ENCODE peak calls at places on chromosomes 4 and X, in six cellular contexts. A is CD8-positive, alpha-beta memory T cell; G is cardiac muscle cell; U is endothelial cell of umbilical vein; F is right cardiac atrium; L is mesenchymal stem cell. K is an unnamed sample. For H3K4me1, the result is how much of the 10 kb centered on the place peaks cover.

GRCh38 chr4:154743683-154744340 is at the start of gene LRAT:
- DNase-seq in A (no peak), G (peak), U (no peak), F (peak), L (no peak), K (peak)

GRCh38 chr4:68877555-68877954 is 61.8 kb downstream of the UGT2B10 start:
- DNase-seq in A (no peak), G (no peak), U (no peak), F (no peak), L (no peak), K (no peak)

GRCh38 chrX:87697409-87697808 is 179.8 kb downstream of the KLHL4 start:
- DNase-seq in A (no peak), G (no peak), U (no peak), F (no peak), L (no peak), K (no peak)

GRCh38 chrX:8201896-8202331 is 30.8 kb upstream of the VCX2 start:
- DNase-seq in A (no peak), G (no peak), U (no peak), F (peak), L (peak), K (peak)

GRCh38 chr4:657338-658030 is 16.6 kb downstream of the ATP5ME start:
- DNase-seq in A (no peak), G (no peak), U (no peak), F (peak), L (no peak), K (no peak)

GRCh38 chr4:186726440-186727148 is 2.9 kb upstream of the FAT1 start:
- DNase-seq in A (no peak), G (peak), U (peak), F (peak), L (peak), K (peak)

GRCh38 chr4:174494731-174495130 is 27.6 kb downstream of the HPGD start:
- DNase-seq in A (no peak), G (no peak), U (no peak), F (no peak), L (no peak), K (no peak)

GRCh38 chrX:37912286-37912685 is 64.9 kb upstream of the DYNLT3 start:
- DNase-seq in A (no peak), G (no peak), U (peak), F (no peak), L (peak), K (no peak)

GRCh38 chr4:67934628-67935027 is 28.7 kb downstream of the TMPRSS11A start:
- DNase-seq in A (no peak), G (no peak), U (peak), F (no peak), L (no peak), K (no peak)

GRCh38 chrX:15359701-15360100 is 24.4 kb upstream of the PIGA start:
- DNase-seq in A (no peak), G (no peak), U (no peak), F (no peak), L (no peak), K (no peak)

GRCh38 chr4:100838286-100838685 is 320.5 kb upstream of the EMCN start:
- DNase-seq in A (no peak), G (peak), U (no peak), F (no peak), L (no peak), K (no peak)

GRCh38 chr4:139675156-139675555 is 9.5 kb downstream of the MGST2 start:
- DNase-seq in A (no peak), G (no peak), U (no peak), F (no peak), L (no peak), K (no peak)

GRCh38 chrX:106415276-106415895 is 196.4 kb upstream of the RADX start:
- DNase-seq in A (no peak), G (peak), U (peak), F (no peak), L (peak), K (peak)

GRCh38 chr4:36323801-36324419 is 42.5 kb downstream of the DTHD1 start:
- DNase-seq in A (no peak), G (no peak), U (no peak), F (no peak), L (no peak), K (no peak)

GRCh38 chr4:72828864-72829263 is 240.7 kb downstream of the COX18 start:
- DNase-seq in A (no peak), G (no peak), U (no peak), F (no peak), L (no peak), K (no peak)

GRCh38 chr4:86670298-86670697 is 76.2 kb downstream of the PTPN13 start:
- DNase-seq in A (no peak), G (no peak), U (no peak), F (no peak), L (no peak), K (no peak)

GRCh38 chr4:140091305-140091704 is 62.7 kb downstream of the MAML3 start:
- DNase-seq in A (no peak), G (no peak), U (peak), F (no peak), L (peak), K (no peak)

GRCh38 chr4:30718889-30719252 is 1.3 kb upstream of the PCDH7 start:
- DNase-seq in A (no peak), G (peak), U (peak), F (peak), L (peak), K (no peak)

GRCh38 chrX:130878350-130879341 is 24.4 kb downstream of the ENOX2 start:
- DNase-seq in A (no peak), G (no peak), U (peak), F (no peak), L (peak), K (peak)

GRCh38 chr4:82706349-82707000 is 92.1 kb downstream of the SCD5 start:
- DNase-seq in A (no peak), G (no peak), U (no peak), F (no peak), L (peak), K (peak)

GRCh38 chr4:112515278-112516075 is 503 bp downstream of the NEUROG2 start:
- DNase-seq in A (peak), G (peak), U (peak), F (peak), L (peak), K (peak)

GRCh38 chrX:71181558-71181909 is 36.9 kb downstream of the NLGN3 start:
- DNase-seq in A (peak), G (peak), U (no peak), F (no peak), L (no peak), K (peak)

GRCh38 chr4:39664828-39665731 is 26.4 kb upstream of the SMIM14 start:
- DNase-seq in A (no peak), G (no peak), U (no peak), F (no peak), L (peak), K (no peak)

GRCh38 chrX:115367956-115368355 is 78.4 kb downstream of the LUZP4 start:
- DNase-seq in A (no peak), G (no peak), U (peak), F (no peak), L (peak), K (no peak)

GRCh38 chr4:40918330-40918729 is 168.6 kb downstream of the NSUN7 start:
- DNase-seq in A (no peak), G (no peak), U (peak), F (peak), L (peak), K (peak)

GRCh38 chrX:120145295-120145925 is 13.0 kb upstream of the RHOXF2 start:
- DNase-seq in A (no peak), G (no peak), U (no peak), F (no peak), L (no peak), K (no peak)

GRCh38 chrX:20116575-20117240 is at the start of gene MAP7D2:
- DNase-seq in A (no peak), G (peak), U (no peak), F (peak), L (no peak), K (peak)

GRCh38 chr4:18938343-18939109 is 917.0 kb upstream of the LCORL start:
- DNase-seq in A (no peak), G (no peak), U (no peak), F (no peak), L (no peak), K (no peak)

GRCh38 chrX:120380699-120381098 is 18.8 kb downstream of the ATP1B4 start:
- DNase-seq in A (no peak), G (no peak), U (peak), F (no peak), L (peak), K (no peak)

GRCh38 chr4:100295792-100296191 is 105.5 kb upstream of the DDIT4L start:
- DNase-seq in A (no peak), G (no peak), U (peak), F (no peak), L (peak), K (no peak)

GRCh38 chrX:30620980-30621716 is 32.1 kb upstream of the GK start:
- DNase-seq in A (no peak), G (no peak), U (no peak), F (no peak), L (peak), K (no peak)

GRCh38 chrX:19883878-19884277 is 3.5 kb downstream of the SH3KBP1 start:
- DNase-seq in A (peak), G (no peak), U (no peak), F (no peak), L (no peak), K (no peak)

GRCh38 chrX:11555759-11556158 is 110.0 kb downstream of the ARHGAP6 start:
- DNase-seq in A (no peak), G (no peak), U (no peak), F (no peak), L (peak), K (no peak)

GRCh38 chr4:4762300-4762699 is 97.2 kb upstream of the MSX1 start:
- DNase-seq in A (no peak), G (no peak), U (no peak), F (no peak), L (no peak), K (no peak)

GRCh38 chrX:63930140-63930539 is 145.1 kb upstream of the ARHGEF9 start:
- DNase-seq in A (no peak), G (peak), U (no peak), F (no peak), L (no peak), K (peak)

GRCh38 chr4:26199566-26199965 is 121.2 kb upstream of the RBPJ start:
- DNase-seq in A (no peak), G (no peak), U (no peak), F (no peak), L (no peak), K (no peak)

GRCh38 chrX:136779346-136779781 is 1.4 kb downstream of the ARHGEF6 start:
- DNase-seq in A (no peak), G (no peak), U (no peak), F (no peak), L (no peak), K (no peak)
- H3K27ac ChIP-seq in A (peak), G (no peak), U (no peak), F (peak), L (no peak), K (no peak)

GRCh38 chrX:10055430-10055829 is 88.3 kb downstream of the CLDN34 start:
- DNase-seq in A (no peak), G (no peak), U (no peak), F (no peak), L (no peak), K (no peak)
- H3K4me1 ChIP-seq in A (under half), G (under half), U (under half), F (under half), L (under half), K (under half)

GRCh38 chr4:180152831-180153230 is 2090.4 kb upstream of the TENM3 start:
- DNase-seq in A (no peak), G (no peak), U (no peak), F (no peak), L (no peak), K (no peak)

GRCh38 chr4:180150818-180151217 is 2092.4 kb upstream of the TENM3 start:
- DNase-seq in A (no peak), G (no peak), U (no peak), F (no peak), L (peak), K (no peak)

GRCh38 chr4:180153587-180153986 is 2089.6 kb upstream of the TENM3 start:
- DNase-seq in A (no peak), G (no peak), U (no peak), F (no peak), L (peak), K (no peak)

DNA sequence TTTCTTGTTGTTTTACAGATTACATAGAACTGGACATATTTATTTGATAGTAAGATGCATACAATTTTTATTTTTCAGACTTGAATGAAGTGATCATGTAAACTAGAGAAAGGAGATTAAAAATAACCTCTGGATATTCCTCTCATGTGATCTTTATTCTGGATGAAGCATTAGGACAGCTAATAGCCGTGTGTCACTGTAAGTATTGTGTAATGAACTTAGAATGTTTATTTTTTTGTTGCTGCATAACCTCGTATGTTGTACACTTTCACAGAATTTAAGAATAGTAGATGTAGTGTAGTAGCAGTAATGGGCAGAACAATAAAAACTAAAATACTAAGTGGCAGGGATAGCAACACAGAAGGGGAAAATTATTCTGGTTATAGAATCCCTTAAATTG is 2094.5 kb upstream of the TENM3 start:
- DNase-seq in A (no peak), G (no peak), U (no peak), F (no peak), L (peak), K (no peak)
- H3K27ac ChIP-seq in A (no peak), G (no peak), U (no peak), F (no peak), L (no peak), K (no peak)

GRCh38 chrX:147733369-147733768 is 178.3 kb upstream of the FMR1 start:
- DNase-seq in A (no peak), G (no peak), U (no peak), F (no peak), L (no peak), K (no peak)

GRCh38 chrX:147735364-147735763 is 176.4 kb upstream of the FMR1 start:
- DNase-seq in A (no peak), G (no peak), U (no peak), F (no peak), L (no peak), K (no peak)

GRCh38 chrX:147737690-147738089 is 174.0 kb upstream of the FMR1 start:
- DNase-seq in A (no peak), G (no peak), U (no peak), F (no peak), L (no peak), K (no peak)

GRCh38 chrX:147738260-147738659 is 173.5 kb upstream of the FMR1 start:
- DNase-seq in A (no peak), G (no peak), U (no peak), F (no peak), L (no peak), K (no peak)

GRCh38 chrX:147736045-147736444 is 175.7 kb upstream of the FMR1 start:
- DNase-seq in A (no peak), G (no peak), U (no peak), F (no peak), L (no peak), K (no peak)
- H3K4me1 ChIP-seq in A (under half), G (under half), U (under half), F (under half), L (under half), K (under half)

DNA sequence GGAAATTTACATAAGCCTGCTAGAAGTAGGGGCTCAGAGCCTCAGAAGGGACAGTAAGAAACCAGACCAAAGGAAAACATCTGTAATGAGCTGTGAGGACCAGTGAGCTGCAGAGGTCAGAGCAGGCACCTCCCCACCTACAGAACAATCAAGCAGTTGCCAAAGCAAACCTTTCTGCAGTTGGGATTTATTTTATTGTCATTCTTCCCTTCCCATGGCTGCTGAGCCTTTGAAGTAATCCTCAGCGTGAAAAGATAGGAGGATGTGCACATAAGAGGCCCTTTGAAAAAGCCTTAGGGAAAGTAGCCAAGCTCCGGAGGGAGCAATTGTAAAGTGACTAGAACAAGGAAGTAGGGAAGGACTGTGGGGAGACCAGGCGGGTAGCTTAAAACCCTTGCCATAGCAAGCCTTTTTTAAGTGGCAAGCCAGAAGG is 89.3 kb upstream of the TSPAN5 start:
- DNase-seq in A (no peak), G (no peak), U (peak), F (no peak), L (no peak), K (no peak)
- H3K27ac ChIP-seq in A (no peak), G (peak), U (no peak), F (no peak), L (peak), K (no peak)

GRCh38 chr4:37885496-37885895 is 5.4 kb upstream of the TBC1D1 start:
- DNase-seq in A (no peak), G (peak), U (no peak), F (no peak), L (no peak), K (no peak)
- H3K4me1 ChIP-seq in A (under half), G (under half), U (under half), F (under half), L (under half), K (under half)

DNA sequence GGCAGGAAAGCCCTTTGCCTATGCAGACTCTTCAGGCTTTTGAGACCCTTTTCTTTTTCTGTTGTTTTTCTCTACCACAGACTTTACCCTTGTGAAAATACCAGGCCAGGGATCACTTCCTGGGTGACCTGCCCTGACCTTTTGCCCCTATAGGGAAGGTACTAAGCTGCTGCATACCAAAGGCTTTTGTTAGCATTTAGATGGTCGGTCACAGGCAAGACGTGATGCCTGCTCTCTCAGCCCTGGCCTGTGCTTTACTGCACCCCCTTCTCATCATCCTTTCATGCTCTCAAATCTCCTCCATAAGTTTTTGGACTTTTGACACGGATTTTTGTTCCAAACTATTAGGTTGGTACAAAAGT is 98.2 kb downstream of the ARHGAP10 start:
- DNase-seq in A (no peak), G (no peak), U (no peak), F (no peak), L (no peak), K (no peak)
- H3K27ac ChIP-seq in A (no peak), G (peak), U (peak), F (peak), L (peak), K (peak)

DNA sequence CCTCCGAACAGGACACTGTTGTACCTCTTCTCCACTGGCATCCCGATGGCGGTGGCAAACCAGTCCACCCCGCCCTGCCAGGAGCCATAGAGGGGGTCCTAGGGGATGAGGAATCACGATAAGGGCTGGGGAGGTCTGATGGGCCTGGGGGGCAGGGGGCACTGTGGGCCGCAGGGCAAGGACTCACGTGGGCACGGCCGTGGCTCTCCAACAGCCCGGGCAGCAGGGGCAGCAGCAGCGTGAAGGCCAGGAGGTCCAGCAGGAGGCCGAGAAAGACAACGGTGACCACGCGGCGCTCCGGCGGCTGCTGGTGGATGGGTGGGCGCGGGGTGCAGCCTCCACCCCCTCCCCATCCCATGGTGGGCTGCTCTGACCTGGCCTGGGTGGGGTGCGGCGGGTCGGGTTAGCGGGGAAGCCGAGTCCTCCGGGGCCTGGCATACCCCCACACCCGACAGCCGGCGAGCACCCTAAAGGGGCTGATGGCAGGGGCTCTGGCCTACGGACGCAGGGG is 29.6 kb downstream of the NOP14 start:
- DNase-seq in A (no peak), G (no peak), U (peak), F (no peak), L (no peak), K (no peak)
- H3K4me1 ChIP-seq in A (half or more), G (under half), U (under half), F (under half), L (half or more), K (under half)

GRCh38 chr4:115841873-115842272 is 728.5 kb upstream of the NDST4 start:
- DNase-seq in A (no peak), G (no peak), U (no peak), F (no peak), L (no peak), K (no peak)

GRCh38 chr4:115844180-115844579 is 730.8 kb upstream of the NDST4 start:
- DNase-seq in A (no peak), G (no peak), U (no peak), F (no peak), L (no peak), K (no peak)
- H3K27ac ChIP-seq in A (no peak), G (no peak), U (no peak), F (no peak), L (no peak), K (no peak)